ENCODE peak calls at places on chromosomes 5 and 9, in six cellular contexts. One of them, this sample, is unnamed. For H3K4me1, the result is how much of the 10 kb centered on the place peaks cover.

GRCh38 chr5:173385832-173386360 is 57.7 kb upstream of the STC2 start:
- DNase-seq in GM23338: no peak
- DNase-seq in stomach: no peak
- DNase-seq in GM23248: no peak
- DNase-seq in prostate gland: no peak
- DNase-seq in CD4-positive, CD25-positive, alpha-beta regulatory T cell: no peak
- DNase-seq in this sample: no peak

GRCh38 chr5:91928751-91929521 is 545.8 kb upstream of the ARRDC3 start:
- DNase-seq in GM23338: peak
- DNase-seq in stomach: no peak
- DNase-seq in GM23248: peak
- DNase-seq in prostate gland: no peak
- DNase-seq in CD4-positive, CD25-positive, alpha-beta regulatory T cell: peak
- DNase-seq in this sample: no peak

GRCh38 chr5:149561848-149562247 is 10.6 kb upstream of the CSNK1A1 start:
- DNase-seq in GM23338: peak
- DNase-seq in stomach: no peak
- DNase-seq in GM23248: peak
- DNase-seq in prostate gland: no peak
- DNase-seq in CD4-positive, CD25-positive, alpha-beta regulatory T cell: no peak
- DNase-seq in this sample: no peak

GRCh38 chr5:103511554-103511885 is 51.1 kb downstream of the NUDT12 start:
- DNase-seq in GM23338: no peak
- DNase-seq in stomach: no peak
- DNase-seq in GM23248: peak
- DNase-seq in prostate gland: no peak
- DNase-seq in CD4-positive, CD25-positive, alpha-beta regulatory T cell: no peak
- DNase-seq in this sample: no peak

GRCh38 chr5:11903121-11903613 is 1.1 kb downstream of the CTNND2 start:
- DNase-seq in GM23338: peak
- DNase-seq in stomach: no peak
- DNase-seq in GM23248: no peak
- DNase-seq in prostate gland: no peak
- DNase-seq in CD4-positive, CD25-positive, alpha-beta regulatory T cell: no peak
- DNase-seq in this sample: no peak

GRCh38 chr5:104189909-104190308 is 627.3 kb upstream of the NUDT12 start:
- DNase-seq in GM23338: no peak
- DNase-seq in stomach: no peak
- DNase-seq in GM23248: peak
- DNase-seq in prostate gland: no peak
- DNase-seq in CD4-positive, CD25-positive, alpha-beta regulatory T cell: no peak
- DNase-seq in this sample: no peak

GRCh38 chr9:72476617-72477375 is 44.6 kb upstream of the TMC1 start:
- DNase-seq in GM23338: peak
- DNase-seq in stomach: peak
- DNase-seq in GM23248: peak
- DNase-seq in prostate gland: peak
- DNase-seq in CD4-positive, CD25-positive, alpha-beta regulatory T cell: peak
- DNase-seq in this sample: no peak

GRCh38 chr9:107888773-107889227 is 399.2 kb upstream of the KLF4 start:
- DNase-seq in GM23338: no peak
- DNase-seq in stomach: no peak
- DNase-seq in GM23248: peak
- DNase-seq in prostate gland: no peak
- DNase-seq in CD4-positive, CD25-positive, alpha-beta regulatory T cell: no peak
- DNase-seq in this sample: no peak

GRCh38 chr5:78237911-78238310 is 56.6 kb downstream of the AP3B1 start:
- DNase-seq in GM23338: no peak
- DNase-seq in stomach: no peak
- DNase-seq in GM23248: no peak
- DNase-seq in prostate gland: no peak
- DNase-seq in CD4-positive, CD25-positive, alpha-beta regulatory T cell: no peak
- DNase-seq in this sample: no peak

GRCh38 chr5:157236423-157236822 is 29.5 kb upstream of the CYFIP2 start:
- DNase-seq in GM23338: no peak
- DNase-seq in stomach: no peak
- DNase-seq in GM23248: peak
- DNase-seq in prostate gland: no peak
- DNase-seq in CD4-positive, CD25-positive, alpha-beta regulatory T cell: no peak
- DNase-seq in this sample: no peak

GRCh38 chr9:133975511-133975910 is 16.6 kb downstream of the VAV2 start:
- DNase-seq in GM23338: no peak
- DNase-seq in stomach: no peak
- DNase-seq in GM23248: no peak
- DNase-seq in prostate gland: no peak
- DNase-seq in CD4-positive, CD25-positive, alpha-beta regulatory T cell: no peak
- DNase-seq in this sample: no peak
- H3K4me1 ChIP-seq in GM23338: under half
- H3K4me1 ChIP-seq in stomach: half or more
- H3K4me1 ChIP-seq in GM23248: under half
- H3K4me1 ChIP-seq in prostate gland: under half
- H3K4me1 ChIP-seq in CD4-positive, CD25-positive, alpha-beta regulatory T cell: under half
- H3K4me1 ChIP-seq in this sample: under half

GRCh38 chr5:74956278-74956677 is 90.1 kb upstream of the FAM169A start:
- DNase-seq in GM23338: no peak
- DNase-seq in stomach: no peak
- DNase-seq in GM23248: no peak
- DNase-seq in prostate gland: no peak
- DNase-seq in CD4-positive, CD25-positive, alpha-beta regulatory T cell: no peak
- DNase-seq in this sample: no peak
- H3K4me1 ChIP-seq in GM23338: under half
- H3K4me1 ChIP-seq in stomach: under half
- H3K4me1 ChIP-seq in GM23248: under half
- H3K4me1 ChIP-seq in prostate gland: under half
- H3K4me1 ChIP-seq in CD4-positive, CD25-positive, alpha-beta regulatory T cell: under half
- H3K4me1 ChIP-seq in this sample: under half

DNA sequence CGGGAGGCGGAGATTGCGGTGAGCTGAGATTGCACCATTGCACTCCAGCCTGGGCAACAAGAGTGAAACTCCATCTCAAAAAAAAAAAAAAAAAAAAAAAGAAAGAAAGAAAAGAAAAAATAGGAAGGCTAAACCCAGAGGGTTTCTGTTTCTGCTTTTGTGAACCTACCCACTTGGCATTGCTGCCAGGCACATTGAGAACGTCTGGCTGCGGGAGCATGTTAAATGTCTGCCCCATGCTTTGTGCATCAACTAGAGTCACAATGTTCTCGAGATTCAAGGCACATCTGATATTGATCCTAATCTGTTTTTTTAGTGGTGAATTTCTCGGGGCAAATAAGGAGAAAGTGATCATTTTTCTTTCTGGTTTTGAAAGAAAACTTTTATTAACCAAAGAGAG is 2.8 kb downstream of the SLC25A25 start:
- DNase-seq in GM23338: no peak
- DNase-seq in stomach: no peak
- DNase-seq in GM23248: peak
- DNase-seq in prostate gland: no peak
- DNase-seq in CD4-positive, CD25-positive, alpha-beta regulatory T cell: no peak
- DNase-seq in this sample: no peak
- H3K4me1 ChIP-seq in GM23338: under half
- H3K4me1 ChIP-seq in stomach: half or more
- H3K4me1 ChIP-seq in GM23248: under half
- H3K4me1 ChIP-seq in prostate gland: under half
- H3K4me1 ChIP-seq in CD4-positive, CD25-positive, alpha-beta regulatory T cell: half or more
- H3K4me1 ChIP-seq in this sample: under half

GRCh38 chr9:136546697-136547481 is 1.0 kb upstream of the NOTCH1 start:
- DNase-seq in GM23338: peak
- DNase-seq in stomach: peak
- DNase-seq in GM23248: peak
- DNase-seq in prostate gland: peak
- DNase-seq in CD4-positive, CD25-positive, alpha-beta regulatory T cell: peak
- DNase-seq in this sample: peak
- H3K4me1 ChIP-seq in GM23338: under half
- H3K4me1 ChIP-seq in stomach: half or more
- H3K4me1 ChIP-seq in GM23248: under half
- H3K4me1 ChIP-seq in prostate gland: under half
- H3K4me1 ChIP-seq in CD4-positive, CD25-positive, alpha-beta regulatory T cell: under half
- H3K4me1 ChIP-seq in this sample: under half

DNA sequence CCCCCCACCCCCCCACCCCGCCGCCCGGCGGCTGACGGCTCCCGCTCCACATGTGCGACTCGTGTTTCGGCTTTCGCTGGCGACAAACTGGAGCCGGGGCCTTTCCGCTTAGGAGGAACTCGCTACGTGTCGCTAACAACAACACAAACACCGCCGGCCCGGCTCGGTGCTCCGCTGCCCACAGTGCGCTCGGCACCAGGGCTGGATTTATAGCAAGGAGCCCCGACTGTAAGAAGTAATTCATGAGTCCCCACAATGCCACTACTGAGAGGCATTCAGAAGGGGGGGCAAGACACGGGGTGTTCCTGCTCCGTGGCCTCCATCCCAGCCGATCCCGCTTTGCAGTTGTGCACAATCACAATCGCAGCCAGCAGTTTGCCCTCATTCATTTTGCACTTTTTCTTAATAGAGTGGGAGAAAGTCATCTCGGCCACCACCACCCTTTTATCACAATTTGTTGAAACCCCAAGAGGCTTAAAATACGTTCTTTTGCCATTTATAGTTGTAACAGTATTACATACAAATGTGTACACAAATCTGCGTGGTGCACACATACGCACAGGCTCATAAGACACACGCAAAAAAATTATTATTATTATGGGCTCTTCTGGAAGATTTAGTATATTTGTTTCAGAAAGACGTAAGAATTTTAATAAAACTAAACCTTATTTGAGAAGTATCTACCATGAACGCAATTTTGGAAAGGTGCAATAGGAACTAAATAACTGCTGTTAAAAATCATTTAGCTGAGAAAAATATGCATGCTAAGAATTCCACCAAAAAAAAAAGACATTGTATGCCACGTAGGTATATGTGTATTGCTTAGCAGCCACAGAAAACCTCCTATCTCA is 48.1 kb downstream of the EBF1 start:
- DNase-seq in GM23338: peak
- DNase-seq in stomach: peak
- DNase-seq in GM23248: peak
- DNase-seq in prostate gland: no peak
- DNase-seq in CD4-positive, CD25-positive, alpha-beta regulatory T cell: peak
- DNase-seq in this sample: no peak
- H3K4me1 ChIP-seq in GM23338: under half
- H3K4me1 ChIP-seq in stomach: under half
- H3K4me1 ChIP-seq in GM23248: under half
- H3K4me1 ChIP-seq in prostate gland: under half
- H3K4me1 ChIP-seq in CD4-positive, CD25-positive, alpha-beta regulatory T cell: under half
- H3K4me1 ChIP-seq in this sample: under half

GRCh38 chr9:91036826-91037510 is 235.3 kb downstream of the SYK start:
- DNase-seq in GM23338: peak
- DNase-seq in stomach: peak
- DNase-seq in GM23248: peak
- DNase-seq in prostate gland: peak
- DNase-seq in CD4-positive, CD25-positive, alpha-beta regulatory T cell: peak
- DNase-seq in this sample: peak

GRCh38 chr9:91038483-91039124 is 237.0 kb downstream of the SYK start:
- DNase-seq in GM23338: no peak
- DNase-seq in stomach: no peak
- DNase-seq in GM23248: no peak
- DNase-seq in prostate gland: no peak
- DNase-seq in CD4-positive, CD25-positive, alpha-beta regulatory T cell: no peak
- DNase-seq in this sample: no peak

GRCh38 chr9:91036356-91036755 is 234.7 kb downstream of the SYK start:
- DNase-seq in GM23338: no peak
- DNase-seq in stomach: no peak
- DNase-seq in GM23248: no peak
- DNase-seq in prostate gland: no peak
- DNase-seq in CD4-positive, CD25-positive, alpha-beta regulatory T cell: no peak
- DNase-seq in this sample: no peak

GRCh38 chr9:91039125-91039834 is 237.7 kb downstream of the SYK start:
- DNase-seq in GM23338: no peak
- DNase-seq in stomach: no peak
- DNase-seq in GM23248: no peak
- DNase-seq in prostate gland: no peak
- DNase-seq in CD4-positive, CD25-positive, alpha-beta regulatory T cell: no peak
- DNase-seq in this sample: no peak

GRCh38 chr9:91037511-91038482 is 236.2 kb downstream of the SYK start:
- DNase-seq in GM23338: no peak
- DNase-seq in stomach: peak
- DNase-seq in GM23248: peak
- DNase-seq in prostate gland: no peak
- DNase-seq in CD4-positive, CD25-positive, alpha-beta regulatory T cell: no peak
- DNase-seq in this sample: no peak
- H3K4me1 ChIP-seq in GM23338: under half
- H3K4me1 ChIP-seq in stomach: under half
- H3K4me1 ChIP-seq in GM23248: under half
- H3K4me1 ChIP-seq in prostate gland: under half
- H3K4me1 ChIP-seq in CD4-positive, CD25-positive, alpha-beta regulatory T cell: under half
- H3K4me1 ChIP-seq in this sample: under half

GRCh38 chr5:52987711-52988329 is 1.3 kb upstream of the ITGA2 start:
- DNase-seq in GM23338: no peak
- DNase-seq in stomach: no peak
- DNase-seq in GM23248: peak
- DNase-seq in prostate gland: peak
- DNase-seq in CD4-positive, CD25-positive, alpha-beta regulatory T cell: no peak
- DNase-seq in this sample: no peak
- H3K4me1 ChIP-seq in GM23338: under half
- H3K4me1 ChIP-seq in stomach: under half
- H3K4me1 ChIP-seq in GM23248: half or more
- H3K4me1 ChIP-seq in prostate gland: under half
- H3K4me1 ChIP-seq in CD4-positive, CD25-positive, alpha-beta regulatory T cell: under half
- H3K4me1 ChIP-seq in this sample: under half

DNA sequence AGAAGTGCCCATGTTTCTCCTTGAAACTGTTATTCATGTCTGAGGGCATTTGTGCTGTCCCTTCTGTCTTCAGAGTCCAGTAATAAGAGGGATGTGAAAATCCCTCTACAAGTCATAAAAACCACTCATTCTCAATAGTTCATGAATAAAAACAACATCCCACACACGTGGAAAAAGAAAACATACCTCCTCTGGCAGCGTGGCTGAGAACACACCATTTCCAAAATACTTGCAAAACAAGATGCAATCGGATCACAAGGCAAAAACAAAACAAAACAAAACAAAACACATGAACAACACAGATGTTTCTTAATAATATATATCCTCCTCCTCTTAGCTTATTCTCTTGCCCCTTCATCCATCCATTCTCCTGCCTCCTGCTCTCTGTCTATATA is 71.0 kb upstream of the EQTN start:
- DNase-seq in GM23338: no peak
- DNase-seq in stomach: no peak
- DNase-seq in GM23248: no peak
- DNase-seq in prostate gland: no peak
- DNase-seq in CD4-positive, CD25-positive, alpha-beta regulatory T cell: no peak
- DNase-seq in this sample: no peak
- H3K4me1 ChIP-seq in GM23338: half or more
- H3K4me1 ChIP-seq in stomach: half or more
- H3K4me1 ChIP-seq in GM23248: under half
- H3K4me1 ChIP-seq in prostate gland: under half
- H3K4me1 ChIP-seq in CD4-positive, CD25-positive, alpha-beta regulatory T cell: under half
- H3K4me1 ChIP-seq in this sample: under half

DNA sequence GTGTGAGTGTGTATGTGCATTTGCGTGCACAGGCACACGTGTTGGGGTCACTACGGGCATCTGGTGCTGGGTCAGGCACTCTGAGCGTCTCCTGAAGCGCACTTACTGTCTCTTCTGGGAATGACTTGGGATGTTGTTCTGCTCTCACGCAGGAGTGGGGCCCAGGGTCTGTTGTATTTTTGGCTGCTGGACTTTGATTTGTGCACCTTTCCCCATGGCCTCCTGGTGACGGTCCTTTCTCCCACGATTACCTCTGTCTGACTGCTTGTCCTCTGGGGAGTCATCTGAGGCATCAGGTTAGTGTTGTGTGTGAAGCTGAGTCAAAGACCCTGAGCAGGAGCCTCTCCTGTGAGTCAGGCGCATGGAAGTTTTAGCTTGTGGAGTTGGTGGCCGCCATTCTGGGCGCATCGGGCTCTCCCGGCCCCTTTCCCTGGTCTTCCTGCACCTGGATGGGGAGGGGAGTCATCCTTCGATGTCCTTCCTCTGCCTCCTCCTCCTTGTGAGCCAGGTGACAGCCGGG is 62.1 kb downstream of the RXRA start:
- DNase-seq in GM23338: no peak
- DNase-seq in stomach: no peak
- DNase-seq in GM23248: no peak
- DNase-seq in prostate gland: no peak
- DNase-seq in CD4-positive, CD25-positive, alpha-beta regulatory T cell: no peak
- DNase-seq in this sample: no peak
- H3K4me1 ChIP-seq in GM23338: under half
- H3K4me1 ChIP-seq in stomach: half or more
- H3K4me1 ChIP-seq in GM23248: under half
- H3K4me1 ChIP-seq in prostate gland: under half
- H3K4me1 ChIP-seq in CD4-positive, CD25-positive, alpha-beta regulatory T cell: under half
- H3K4me1 ChIP-seq in this sample: under half